ENCODE peak calls at places on chromosome 12, in six cellular contexts. P is AG04450, Q is nephron progenitor cell, X is bronchial epithelial cell, M is heart right ventricle, S is psoas muscle. L is an unnamed sample.

GRCh38 chr12:50221228-50222008 is 54.2 kb upstream of the CERS5 start:
- DNase-seq in X (peak), P (peak), Q (no peak), S (no peak), M (no peak), L (peak)

GRCh38 chr12:60194682-60195081 is 598.9 kb downstream of the SLC16A7 start:
- DNase-seq in S (no peak), M (no peak), Q (no peak), P (no peak), X (peak), L (peak)

GRCh38 chr12:20572451-20572850 is 122.7 kb upstream of the SLCO1C1 start:
- DNase-seq in M (no peak), S (no peak), X (no peak), P (no peak), Q (no peak), L (no peak)

GRCh38 chr12:65334534-65334933 is 56.1 kb downstream of the MSRB3 start:
- DNase-seq in X (peak), M (peak), P (no peak), Q (no peak), S (no peak), L (no peak)

GRCh38 chr12:19945559-19946485 is 422.5 kb upstream of the PDE3A start:
- DNase-seq in Q (no peak), X (peak), S (no peak), P (peak), M (no peak), L (no peak)

GRCh38 chr12:94042321-94042720 is 106.1 kb upstream of the PLXNC1 start:
- DNase-seq in P (no peak), M (no peak), X (no peak), Q (no peak), S (no peak), L (no peak)

GRCh38 chr12:31742891-31743290 is 14.1 kb upstream of the AMN1 start:
- DNase-seq in Q (no peak), X (no peak), M (no peak), P (no peak), S (no peak), L (no peak)

GRCh38 chr12:117714203-117714602 is 254.6 kb downstream of the KSR2 start:
- DNase-seq in Q (no peak), P (no peak), X (no peak), S (no peak), M (no peak), L (no peak)

DNA sequence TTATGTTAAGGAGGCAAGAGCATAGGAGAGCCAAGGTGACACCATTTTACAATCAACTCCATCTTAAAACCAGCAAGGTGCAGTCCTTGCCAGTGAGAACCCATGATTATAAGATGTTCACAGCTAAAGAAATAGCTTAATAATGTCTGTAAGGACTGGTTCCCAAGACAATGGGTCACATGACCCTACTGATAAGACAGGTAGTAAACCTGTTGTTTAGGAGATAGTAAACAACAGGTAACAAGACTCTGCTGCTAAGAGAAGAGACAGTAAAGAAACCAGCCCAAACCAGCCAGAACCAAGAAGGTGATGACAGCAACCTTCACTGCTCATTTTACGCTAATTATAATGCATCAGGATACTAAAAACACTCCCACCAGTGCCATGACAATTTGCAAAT is 23.2 kb upstream of the BCAT1 start:
- DNase-seq in P (no peak), Q (no peak), M (no peak), X (no peak), S (no peak), L (no peak)
- TF ChIP-seq CTCF in P (no peak), Q (no peak), M (no peak), X (no peak), S (no peak), L (no peak)

GRCh38 chr12:125192690-125193221 is 127.5 kb downstream of the AACS start:
- DNase-seq in X (no peak), Q (no peak), M (no peak), S (no peak), P (no peak), L (no peak)
- TF ChIP-seq CTCF in X (no peak), Q (no peak), M (no peak), S (no peak), P (no peak), L (no peak)

DNA sequence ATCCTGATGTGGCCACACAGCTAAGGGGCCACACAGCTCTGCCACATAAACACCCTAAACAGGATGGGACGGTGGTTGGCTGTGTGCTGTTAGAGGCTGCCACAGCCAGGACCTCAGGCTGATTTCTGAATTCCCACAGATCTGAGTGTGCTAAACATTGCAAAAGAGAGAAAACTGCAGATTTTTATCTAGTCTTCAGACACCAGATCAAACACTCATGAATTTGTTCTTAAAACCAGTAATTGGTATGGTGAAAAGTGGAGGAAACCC is 190.7 kb downstream of the MON2 start:
- DNase-seq in Q (no peak), S (no peak), P (no peak), M (no peak), X (no peak), L (no peak)
- TF ChIP-seq CTCF in Q (no peak), S (no peak), P (no peak), M (no peak), X (no peak), L (no peak)

GRCh38 chr12:43914923-43915468 is 79.1 kb downstream of the TMEM117 start:
- DNase-seq in M (no peak), S (no peak), Q (no peak), P (no peak), X (peak), L (peak)
- TF ChIP-seq CTCF in M (peak), S (no peak), Q (peak), P (no peak), X (peak), L (peak)

DNA sequence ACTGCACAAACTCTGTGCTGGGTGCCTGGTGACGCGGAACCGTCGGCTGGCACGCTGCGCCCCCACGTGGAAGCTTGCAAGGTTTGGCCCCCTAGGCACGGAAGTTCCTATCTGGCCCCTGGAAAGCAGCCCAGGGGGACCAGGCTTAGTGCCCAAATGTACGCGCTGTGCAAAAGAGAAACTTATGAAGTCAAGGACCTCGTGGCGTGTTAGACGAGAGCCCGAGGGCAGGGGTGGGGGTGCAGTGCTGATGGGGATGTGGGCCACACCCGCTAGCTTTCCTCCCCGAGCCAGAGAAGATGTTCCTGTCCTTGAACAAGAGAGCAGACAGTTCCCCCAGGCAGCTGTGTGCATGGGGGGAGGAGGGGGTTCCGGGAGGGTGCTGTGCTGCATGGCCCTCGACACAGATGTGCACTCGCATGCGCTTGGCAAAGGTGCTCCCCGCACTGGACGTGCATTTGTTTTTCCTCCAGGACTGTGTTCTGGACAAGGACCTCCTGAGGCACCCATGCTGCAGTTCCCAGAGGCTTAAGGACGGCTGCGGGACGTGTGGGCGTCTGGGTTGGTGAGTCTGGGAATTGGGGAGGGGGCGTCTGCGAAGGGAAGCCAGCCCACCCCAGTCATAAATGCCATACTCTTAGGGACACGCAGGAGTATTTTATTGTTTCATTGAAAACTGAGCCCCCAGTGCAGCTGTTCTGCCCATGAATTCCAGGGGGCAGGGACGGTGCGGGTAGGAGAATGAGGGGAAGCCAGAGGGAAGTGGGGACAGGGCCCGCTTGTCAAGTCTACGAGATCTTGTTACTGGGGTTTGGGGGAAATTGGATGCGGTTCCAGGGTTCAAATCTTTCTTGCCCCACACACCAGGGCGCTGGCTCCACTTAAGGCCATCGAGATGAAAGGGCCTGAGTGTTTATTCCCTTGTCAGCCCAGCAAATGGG is 80.0 kb downstream of the NTF3 start:
- DNase-seq in Q (peak), S (peak), M (no peak), P (peak), X (no peak), L (peak)
- TF ChIP-seq CTCF in Q (peak), S (peak), M (peak), P (peak), X (peak), L (peak)

DNA sequence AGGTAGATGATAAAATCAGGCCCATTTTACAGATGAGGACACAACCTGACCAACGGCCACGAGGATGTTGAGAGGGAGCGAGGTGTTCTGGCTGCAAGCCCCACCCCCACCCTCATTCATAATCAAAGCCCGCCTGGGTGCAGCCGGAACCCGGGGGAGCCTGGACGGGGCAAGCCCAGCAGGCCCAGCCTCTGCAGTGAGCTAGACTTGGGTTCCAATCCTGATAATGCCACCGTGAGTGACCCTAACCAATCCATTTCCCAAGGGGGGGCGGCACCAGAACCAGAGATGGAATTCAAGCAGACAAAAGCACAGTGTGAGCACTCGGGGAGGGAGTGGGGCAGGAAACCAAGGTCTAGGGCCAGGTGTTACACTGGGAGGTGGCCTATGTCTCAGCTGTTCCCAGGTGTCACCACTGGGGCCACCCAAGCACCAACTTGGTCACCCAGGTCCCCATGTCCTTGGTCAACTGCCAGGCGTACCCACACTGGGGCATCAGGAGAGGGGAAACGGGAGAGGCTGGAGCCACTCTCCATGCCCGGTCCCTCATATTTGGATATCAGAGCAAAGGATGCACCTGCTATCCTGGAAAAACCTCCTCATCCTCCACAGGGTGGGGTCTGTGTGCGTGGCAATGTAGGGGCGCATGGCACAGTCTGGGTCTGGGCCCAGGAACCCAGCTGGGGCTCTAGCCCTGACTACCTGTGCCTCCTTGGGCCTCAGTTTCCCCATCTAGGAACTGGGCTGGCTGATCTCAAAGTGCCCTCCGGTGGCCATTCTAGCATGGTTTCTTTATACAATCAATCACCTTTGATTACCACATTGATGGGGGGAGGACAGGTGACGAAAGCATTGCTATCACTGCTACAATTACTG is 58.4 kb downstream of the FAM222A start:
- DNase-seq in Q (no peak), X (no peak), S (no peak), P (no peak), M (no peak), L (no peak)
- TF ChIP-seq CTCF in Q (no peak), X (no peak), S (no peak), P (no peak), M (no peak), L (peak)

GRCh38 chr12:68020049-68020448 is 30.8 kb downstream of the IFNG-AS1 start:
- DNase-seq in P (no peak), S (no peak), Q (no peak), M (no peak), X (no peak), L (no peak)
- TF ChIP-seq CTCF in P (no peak), S (no peak), Q (no peak), M (no peak), X (no peak), L (no peak)

GRCh38 chr12:76878045-76878898 is 547 bp downstream of the CSRP2 start:
- DNase-seq in X (peak), P (no peak), M (no peak), S (peak), Q (peak), L (no peak)
- TF ChIP-seq CTCF in X (peak), P (peak), M (no peak), S (no peak), Q (peak), L (peak)

L was measured in HFFc6.